ENCODE peak calls at places on chromosomes 12 and 14, in ten cellular contexts. G is HEK293T; T is aorta; H is activated CD4-positive, alpha-beta T cell treated with anti-CD3 and anti-CD28 coated beads for 1 hour; V is AG08395; C is ovary; E is fibroblast of the aortic adventitia; O is activated T-cell treated with anti-CD3 and anti-CD28 coated beads for 1 hour; Z is effector CD4-positive, alpha-beta T cell; B is T-helper 1 cell. N is an unnamed sample.

GRCh38 chr14:91911474-91912032 is 35.9 kb downstream of the FBLN5 start:
- DNase-seq in H (no peak), C (no peak), T (no peak), E (peak), B (peak), Z (peak), O (peak), G (peak), V (peak), N (peak)

GRCh38 chr12:4355843-4356327 is 23.6 kb downstream of the FGF23 start:
- DNase-seq in T (peak), V (no peak), H (no peak), B (peak), Z (no peak), O (peak), G (peak), C (no peak), E (peak), N (peak)

GRCh38 chr14:76829650-76830421 is 3.6 kb downstream of the LRRC74A start:
- DNase-seq in O (no peak), T (no peak), H (no peak), E (no peak), Z (no peak), B (no peak), G (no peak), V (no peak), C (no peak), N (peak)

GRCh38 chr12:92155733-92156132 is 10.1 kb upstream of the BTG1 start:
- DNase-seq in C (no peak), E (no peak), Z (no peak), O (no peak), B (no peak), G (no peak), H (no peak), V (no peak), T (no peak), N (no peak)

GRCh38 chr14:89973234-89973823 is 17.6 kb downstream of the TDP1 start:
- DNase-seq in T (peak), Z (peak), B (peak), H (no peak), C (peak), G (peak), E (peak), V (peak), O (peak), N (peak)

GRCh38 chr12:23174917-23175316 is 549.9 kb downstream of the ETNK1 start:
- DNase-seq in E (no peak), C (no peak), O (no peak), T (no peak), H (no peak), Z (no peak), V (no peak), B (no peak), G (no peak), N (no peak)

GRCh38 chr12:116979109-116979508 is 68.4 kb downstream of the FBXW8 start:
- DNase-seq in H (no peak), Z (no peak), E (no peak), V (no peak), G (no peak), C (no peak), B (no peak), O (no peak), T (no peak), N (peak)

GRCh38 chr14:99840265-99840664 is 47.1 kb downstream of the EML1 start:
- DNase-seq in C (no peak), H (no peak), B (no peak), T (no peak), G (no peak), O (no peak), E (no peak), Z (no peak), V (no peak), N (no peak)

GRCh38 chr12:71958457-71958856 is 19.8 kb downstream of the TPH2 start:
- DNase-seq in H (no peak), T (no peak), V (no peak), Z (no peak), E (no peak), O (no peak), B (no peak), G (no peak), C (no peak), N (no peak)

GRCh38 chr12:132132609-132133430 is 11.3 kb downstream of the DDX51 start:
- DNase-seq in H (no peak), Z (no peak), E (no peak), C (no peak), G (no peak), O (no peak), V (no peak), B (no peak), T (peak), N (no peak)

GRCh38 chr12:93297032-93297431 is 80.7 kb upstream of the NUDT4 start:
- DNase-seq in G (no peak), T (no peak), B (no peak), E (no peak), Z (no peak), O (no peak), C (no peak), H (no peak), V (no peak), N (no peak)

GRCh38 chr12:128337456-128338160 is 70.6 kb downstream of the TMEM132C start:
- DNase-seq in H (no peak), B (no peak), Z (no peak), G (no peak), O (no peak), E (no peak), T (no peak), V (no peak), C (no peak), N (no peak)

GRCh38 chr12:89542912-89543592 is 17.2 kb upstream of the POC1B start:
- DNase-seq in V (peak), B (peak), C (peak), T (no peak), Z (peak), E (peak), O (peak), H (peak), G (peak), N (peak)

GRCh38 chr12:89968151-89968699 is 259.6 kb upstream of the ATP2B1 start:
- DNase-seq in V (no peak), T (no peak), B (no peak), C (no peak), Z (no peak), H (no peak), G (no peak), O (no peak), E (no peak), N (no peak)

GRCh38 chr12:131387281-131388163 is 323.4 kb upstream of the SFSWAP start:
- DNase-seq in T (no peak), B (no peak), O (no peak), G (no peak), V (no peak), C (no peak), H (no peak), E (no peak), Z (no peak), N (no peak)

GRCh38 chr14:72024043-72024407 is 91.8 kb downstream of the RGS6 start:
- DNase-seq in G (peak), B (peak), E (peak), T (no peak), O (no peak), V (no peak), Z (no peak), H (no peak), C (no peak), N (peak)

GRCh38 chr14:64733899-64734298 is 29.7 kb downstream of the PLEKHG3 start:
- DNase-seq in Z (no peak), O (no peak), V (no peak), T (peak), C (no peak), E (no peak), H (no peak), G (no peak), B (no peak), N (no peak)

GRCh38 chr12:2339022-2339431 is 286.2 kb downstream of the CACNA1C start:
- DNase-seq in T (no peak), Z (no peak), B (no peak), C (no peak), H (no peak), G (no peak), O (no peak), V (no peak), E (peak), N (peak)

N was measured in myocyte.